ENCODE peak calls at places on chromosomes 4 and X, in six cellular contexts. One of them, this sample, is unnamed.

GRCh38 chr4:58669783-58670182 is 1559.6 kb upstream of the IGFBP7 start:
- DNase-seq in H1: no peak
- DNase-seq in SK-N-SH: no peak
- DNase-seq in HCT116: no peak
- DNase-seq in GM12878: no peak
- DNase-seq in K562: no peak
- DNase-seq in this sample: no peak

GRCh38 chrX:150548251-150548650 is 20.2 kb upstream of the MTM1 start:
- DNase-seq in H1: no peak
- DNase-seq in SK-N-SH: no peak
- DNase-seq in HCT116: no peak
- DNase-seq in GM12878: no peak
- DNase-seq in K562: no peak
- DNase-seq in this sample: no peak

GRCh38 chrX:54540289-54540688 is 10.3 kb downstream of the GNL3L start:
- DNase-seq in H1: no peak
- DNase-seq in SK-N-SH: no peak
- DNase-seq in HCT116: no peak
- DNase-seq in GM12878: no peak
- DNase-seq in K562: no peak
- DNase-seq in this sample: no peak

GRCh38 chr4:1382776-1383727 is 23.2 kb downstream of the NKX1-1 start:
- DNase-seq in H1: no peak
- DNase-seq in SK-N-SH: no peak
- DNase-seq in HCT116: no peak
- DNase-seq in GM12878: no peak
- DNase-seq in K562: no peak
- DNase-seq in this sample: no peak

GRCh38 chr4:143256456-143256855 is 71.7 kb downstream of the USP38 start:
- DNase-seq in H1: no peak
- DNase-seq in SK-N-SH: no peak
- DNase-seq in HCT116: no peak
- DNase-seq in GM12878: no peak
- DNase-seq in K562: no peak
- DNase-seq in this sample: no peak

GRCh38 chrX:136121788-136122187 is 25.5 kb upstream of the FHL1 start:
- DNase-seq in H1: no peak
- DNase-seq in SK-N-SH: no peak
- DNase-seq in HCT116: no peak
- DNase-seq in GM12878: no peak
- DNase-seq in K562: no peak
- DNase-seq in this sample: no peak

GRCh38 chr4:68342139-68342538 is 7.8 kb downstream of the YTHDC1 start:
- DNase-seq in H1: no peak
- DNase-seq in SK-N-SH: no peak
- DNase-seq in HCT116: no peak
- DNase-seq in GM12878: no peak
- DNase-seq in K562: no peak
- DNase-seq in this sample: no peak

GRCh38 chr4:2354127-2354526 is 64.3 kb downstream of the ZFYVE28 start:
- DNase-seq in H1: no peak
- DNase-seq in SK-N-SH: peak
- DNase-seq in HCT116: no peak
- DNase-seq in GM12878: no peak
- DNase-seq in K562: peak
- DNase-seq in this sample: no peak

GRCh38 chr4:74339501-74339900 is 25.4 kb upstream of the EREG start:
- DNase-seq in H1: no peak
- DNase-seq in SK-N-SH: no peak
- DNase-seq in HCT116: no peak
- DNase-seq in GM12878: no peak
- DNase-seq in K562: no peak
- DNase-seq in this sample: no peak

GRCh38 chr4:119626420-119626819 is 2.2 kb downstream of the PDE5A start:
- DNase-seq in H1: no peak
- DNase-seq in SK-N-SH: no peak
- DNase-seq in HCT116: no peak
- DNase-seq in GM12878: no peak
- DNase-seq in K562: no peak
- DNase-seq in this sample: no peak

GRCh38 chr4:92231511-92231910 is 72.3 kb upstream of the GRID2 start:
- DNase-seq in H1: no peak
- DNase-seq in SK-N-SH: no peak
- DNase-seq in HCT116: no peak
- DNase-seq in GM12878: no peak
- DNase-seq in K562: no peak
- DNase-seq in this sample: no peak

GRCh38 chr4:63620271-63620670 is 789.0 kb downstream of the TECRL start:
- DNase-seq in H1: no peak
- DNase-seq in SK-N-SH: peak
- DNase-seq in HCT116: no peak
- DNase-seq in GM12878: no peak
- DNase-seq in K562: no peak
- DNase-seq in this sample: no peak

GRCh38 chr4:158968961-158969360 is 133.9 kb upstream of the RAPGEF2 start:
- DNase-seq in H1: no peak
- DNase-seq in SK-N-SH: no peak
- DNase-seq in HCT116: no peak
- DNase-seq in GM12878: no peak
- DNase-seq in K562: no peak
- DNase-seq in this sample: no peak

GRCh38 chr4:2268357-2269205 is 6.7 kb upstream of the MXD4 start:
- DNase-seq in H1: no peak
- DNase-seq in SK-N-SH: peak
- DNase-seq in HCT116: no peak
- DNase-seq in GM12878: no peak
- DNase-seq in K562: no peak
- DNase-seq in this sample: no peak

GRCh38 chr4:51930557-51930956 is 87.6 kb downstream of the DCUN1D4 start:
- DNase-seq in H1: no peak
- DNase-seq in SK-N-SH: no peak
- DNase-seq in HCT116: no peak
- DNase-seq in GM12878: no peak
- DNase-seq in K562: no peak
- DNase-seq in this sample: no peak

GRCh38 chr4:54586343-54586953 is 71.3 kb upstream of the KIT start:
- DNase-seq in H1: no peak
- DNase-seq in SK-N-SH: no peak
- DNase-seq in HCT116: no peak
- DNase-seq in GM12878: no peak
- DNase-seq in K562: no peak
- DNase-seq in this sample: no peak

GRCh38 chr4:101961144-101961543 is 170.6 kb downstream of the BANK1 start:
- DNase-seq in H1: no peak
- DNase-seq in SK-N-SH: no peak
- DNase-seq in HCT116: peak
- DNase-seq in GM12878: no peak
- DNase-seq in K562: no peak
- DNase-seq in this sample: no peak

GRCh38 chr4:101693842-101694398 is 96.6 kb upstream of the BANK1 start:
- DNase-seq in H1: no peak
- DNase-seq in SK-N-SH: peak
- DNase-seq in HCT116: no peak
- DNase-seq in GM12878: no peak
- DNase-seq in K562: no peak
- DNase-seq in this sample: no peak

GRCh38 chr4:139689093-139689722 is 23.6 kb downstream of the MGST2 start:
- DNase-seq in H1: no peak
- DNase-seq in SK-N-SH: no peak
- DNase-seq in HCT116: no peak
- DNase-seq in GM12878: no peak
- DNase-seq in K562: no peak
- DNase-seq in this sample: peak

GRCh38 chr4:74334636-74335035 is 26.4 kb downstream of the EPGN start:
- DNase-seq in H1: no peak
- DNase-seq in SK-N-SH: no peak
- DNase-seq in HCT116: no peak
- DNase-seq in GM12878: no peak
- DNase-seq in K562: no peak
- DNase-seq in this sample: no peak

GRCh38 chr4:13849778-13850177 is 222.3 kb upstream of the BOD1L1 start:
- DNase-seq in H1: no peak
- DNase-seq in SK-N-SH: no peak
- DNase-seq in HCT116: no peak
- DNase-seq in GM12878: no peak
- DNase-seq in K562: no peak
- DNase-seq in this sample: no peak

GRCh38 chr4:13840573-13841185 is 213.2 kb upstream of the BOD1L1 start:
- DNase-seq in H1: no peak
- DNase-seq in SK-N-SH: no peak
- DNase-seq in HCT116: no peak
- DNase-seq in GM12878: no peak
- DNase-seq in K562: no peak
- DNase-seq in this sample: no peak

DNA sequence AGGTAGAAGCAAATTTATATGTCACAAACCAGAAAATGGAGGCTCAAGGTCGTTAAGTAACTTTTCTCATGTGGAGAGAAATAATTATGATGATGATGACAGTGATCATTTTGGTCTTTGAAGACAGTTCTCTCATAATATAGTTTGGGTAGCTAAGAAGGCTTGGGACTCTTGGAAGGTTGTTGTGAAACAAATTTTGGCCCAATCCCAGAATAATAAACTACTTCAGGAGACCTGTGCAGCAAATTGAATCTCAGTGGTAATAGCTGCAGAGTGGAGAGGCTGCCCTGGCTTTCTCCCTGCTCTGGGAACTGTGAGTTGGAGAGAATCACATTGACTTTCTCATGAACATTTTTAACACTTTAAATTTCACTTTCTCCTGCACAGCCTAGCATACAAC is 217.2 kb upstream of the BOD1L1 start:
- DNase-seq in H1: no peak
- DNase-seq in SK-N-SH: no peak
- DNase-seq in HCT116: no peak
- DNase-seq in GM12878: no peak
- DNase-seq in K562: no peak
- DNase-seq in this sample: no peak
- TF ChIP-seq SIN3A in H1: no peak
- TF ChIP-seq SIN3A in SK-N-SH: no peak
- TF ChIP-seq SIN3A in HCT116: no peak
- TF ChIP-seq SIN3A in GM12878: no peak
- TF ChIP-seq SIN3A in K562: no peak
- TF ChIP-seq SIN3A in this sample: no peak

GRCh38 chrX:13015536-13016236 is 28.7 kb downstream of the FAM9C start:
- DNase-seq in H1: no peak
- DNase-seq in SK-N-SH: no peak
- DNase-seq in HCT116: no peak
- DNase-seq in GM12878: no peak
- DNase-seq in K562: no peak
- DNase-seq in this sample: no peak

GRCh38 chrX:13010546-13010945 is 33.9 kb downstream of the FAM9C start:
- DNase-seq in H1: no peak
- DNase-seq in SK-N-SH: no peak
- DNase-seq in HCT116: no peak
- DNase-seq in GM12878: no peak
- DNase-seq in K562: no peak
- DNase-seq in this sample: no peak

GRCh38 chrX:13013353-13014110 is 30.9 kb downstream of the FAM9C start:
- DNase-seq in H1: no peak
- DNase-seq in SK-N-SH: no peak
- DNase-seq in HCT116: no peak
- DNase-seq in GM12878: no peak
- DNase-seq in K562: no peak
- DNase-seq in this sample: no peak

GRCh38 chrX:13009844-13010243 is 34.6 kb downstream of the FAM9C start:
- DNase-seq in H1: no peak
- DNase-seq in SK-N-SH: no peak
- DNase-seq in HCT116: no peak
- DNase-seq in GM12878: no peak
- DNase-seq in K562: no peak
- DNase-seq in this sample: no peak

GRCh38 chrX:13014111-13015094 is 30.0 kb downstream of the FAM9C start:
- DNase-seq in H1: no peak
- DNase-seq in SK-N-SH: no peak
- DNase-seq in HCT116: no peak
- DNase-seq in GM12878: no peak
- DNase-seq in K562: no peak
- DNase-seq in this sample: no peak
- TF ChIP-seq SIN3A in H1: no peak
- TF ChIP-seq SIN3A in SK-N-SH: no peak
- TF ChIP-seq SIN3A in HCT116: no peak
- TF ChIP-seq SIN3A in GM12878: no peak
- TF ChIP-seq SIN3A in K562: no peak
- TF ChIP-seq SIN3A in this sample: no peak

GRCh38 chr4:121277194-121278105 is 103.4 kb downstream of the QRFPR start:
- DNase-seq in H1: no peak
- DNase-seq in SK-N-SH: peak
- DNase-seq in HCT116: peak
- DNase-seq in GM12878: no peak
- DNase-seq in K562: no peak
- DNase-seq in this sample: peak
- TF ChIP-seq SIN3A in H1: no peak
- TF ChIP-seq SIN3A in SK-N-SH: no peak
- TF ChIP-seq SIN3A in HCT116: no peak
- TF ChIP-seq SIN3A in GM12878: no peak
- TF ChIP-seq SIN3A in K562: no peak
- TF ChIP-seq SIN3A in this sample: no peak

DNA sequence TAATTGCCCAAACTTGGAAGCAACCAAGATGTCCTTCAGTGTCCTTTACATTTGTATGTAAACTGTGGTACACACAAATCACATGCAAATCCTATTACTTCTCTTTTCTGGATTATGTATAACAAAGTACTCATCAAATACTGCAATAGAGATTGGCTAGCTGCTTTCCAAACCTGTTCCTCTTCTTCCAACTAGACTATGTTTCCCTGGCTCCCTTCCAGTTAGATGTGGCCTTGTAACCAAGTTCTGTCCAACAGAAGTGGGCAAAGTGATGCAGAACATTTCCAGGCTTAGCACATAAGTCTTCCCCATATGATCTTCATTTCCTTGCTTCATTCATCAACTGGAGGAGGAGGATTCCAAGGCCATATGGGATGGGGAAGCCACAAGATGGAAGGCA is 8.1 kb downstream of the SLC9A7 start:
- DNase-seq in H1: no peak
- DNase-seq in SK-N-SH: no peak
- DNase-seq in HCT116: no peak
- DNase-seq in GM12878: no peak
- DNase-seq in K562: no peak
- DNase-seq in this sample: no peak
- TF ChIP-seq SIN3A in H1: no peak
- TF ChIP-seq SIN3A in SK-N-SH: no peak
- TF ChIP-seq SIN3A in HCT116: no peak
- TF ChIP-seq SIN3A in GM12878: no peak
- TF ChIP-seq SIN3A in K562: no peak
- TF ChIP-seq SIN3A in this sample: no peak

This sample was measured in HepG2.